ENCODE peak calls at places on chromosomes 11 and 22, in eight cellular contexts. P is H1, Y is IMR-90, W is A549, E is SK-N-SH, A is HCT116, V is K562, M is GM12878. R is an unnamed sample.

GRCh38 chr11:102280237-102280833 is 36.9 kb upstream of the BIRC3 start:
- DNase-seq in M (no peak), Y (no peak), W (no peak), V (no peak), P (no peak), E (no peak), A (no peak), R (peak; percentile 49)

GRCh38 chr11:69122642-69123431 is 32.9 kb upstream of the SMIM38 start:
- DNase-seq in Y (peak; percentile 70), E (peak; percentile 58), P (peak; percentile 94), W (peak; percentile 99), A (peak; percentile 92), V (peak; percentile 64), M (no peak), R (peak; percentile 91)

GRCh38 chr11:34655335-34656008 is 34.6 kb downstream of the EHF start:
- DNase-seq in E (no peak), A (no peak), W (peak; percentile 76), P (no peak), M (no peak), Y (peak; percentile 97), V (no peak), R (peak; percentile 59)

GRCh38 chr22:22748297-22748743 is 103.9 kb downstream of the GGTLC2 start:
- DNase-seq in E (peak; percentile 44), M (no peak), P (no peak), A (no peak), Y (peak; percentile 52), V (peak; percentile 78), W (peak; percentile 51), R (peak; percentile 35)

GRCh38 chr11:12123177-12123576 is 12.8 kb downstream of the MICAL2 start:
- DNase-seq in E (no peak), Y (peak; percentile 85), W (no peak), M (no peak), P (no peak), A (no peak), V (no peak), R (no peak)

GRCh38 chr11:100849009-100849913 is 162.2 kb downstream of the ARHGAP42 start:
- DNase-seq in A (no peak), P (no peak), M (no peak), E (no peak), Y (peak; percentile 91), W (peak; percentile 37), V (no peak), R (no peak)

GRCh38 chr11:76652989-76653673 is 17.4 kb downstream of the LRRC32 start:
- DNase-seq in P (no peak), Y (no peak), A (no peak), V (no peak), M (no peak), E (no peak), W (no peak), R (no peak)

GRCh38 chr11:6333112-6333511 is 12.8 kb upstream of the CAVIN3 start:
- DNase-seq in W (no peak), E (peak; percentile 26), A (no peak), Y (peak; percentile 46), V (no peak), P (no peak), M (no peak), R (no peak)

GRCh38 chr11:72010529-72011233 is 12.0 kb downstream of the IL18BP start:
- DNase-seq in P (no peak), Y (no peak), M (no peak), W (no peak), E (no peak), V (no peak), A (no peak), R (no peak)

GRCh38 chr11:5666396-5666780 is 18.5 kb downstream of the TRIM5 start:
- DNase-seq in P (no peak), A (no peak), W (no peak), Y (peak; percentile 20), V (no peak), M (no peak), E (no peak), R (no peak)

GRCh38 chr11:7576671-7577225 is 62.9 kb downstream of the PPFIBP2 start:
- DNase-seq in W (no peak), M (no peak), Y (peak; percentile 47), A (no peak), E (peak; percentile 55), V (no peak), P (no peak), R (no peak)

GRCh38 chr11:108871152-108871551 is 206.3 kb downstream of the DDX10 start:
- DNase-seq in E (peak; percentile 11), W (peak; percentile 57), M (no peak), Y (peak; percentile 75), V (no peak), A (no peak), P (peak; percentile 39), R (peak; percentile 35)

GRCh38 chr11:32847511-32847910 is 17.8 kb downstream of the PRRG4 start:
- DNase-seq in V (no peak), M (no peak), W (no peak), A (no peak), E (no peak), Y (no peak), P (no peak), R (no peak)

GRCh38 chr22:18000441-18001039 is 23.8 kb downstream of the MICAL3 start:
- DNase-seq in V (no peak), M (no peak), A (no peak), P (no peak), E (peak; percentile 74), W (peak; percentile 24), Y (no peak), R (no peak)

GRCh38 chr11:134205729-134206128 is 18.0 kb downstream of the NCAPD3 start:
- DNase-seq in W (no peak), P (no peak), E (no peak), Y (no peak), V (no peak), A (no peak), M (no peak), R (no peak)

GRCh38 chr11:35553831-35554230 is 28.4 kb upstream of the PAMR1 start:
- DNase-seq in M (no peak), Y (peak; percentile 99), P (no peak), A (no peak), W (peak; percentile 2), V (no peak), E (no peak), R (no peak)

GRCh38 chr22:22882033-22882717 is 5.4 kb upstream of the IGLL5 start:
- DNase-seq in W (no peak), A (no peak), Y (no peak), P (no peak), V (peak; percentile 56), M (no peak), E (no peak), R (no peak)

GRCh38 chr11:96267490-96268010 is 75.4 kb downstream of the MAML2 start:
- DNase-seq in V (no peak), W (no peak), P (no peak), Y (peak; percentile 27), A (no peak), E (no peak), M (peak; percentile 95), R (no peak)

GRCh38 chr22:35591696-35592417 is 25.3 kb downstream of the MB start:
- DNase-seq in A (no peak), V (no peak), E (no peak), W (no peak), Y (no peak), P (no peak), M (no peak), R (no peak)

GRCh38 chr11:2898366-2899079 is 12.9 kb upstream of the CDKN1C start:
- DNase-seq in A (no peak), W (peak; percentile 68), M (no peak), P (no peak), E (no peak), Y (peak; percentile 94), V (no peak), R (peak; percentile 17)

GRCh38 chr22:29700206-29700948 is 19.4 kb upstream of the CABP7 start:
- DNase-seq in P (no peak), W (no peak), E (no peak), V (no peak), M (no peak), A (no peak), Y (peak; percentile 31), R (no peak)

GRCh38 chr11:83158474-83158786 is 1.5 kb downstream of the PCF11 start:
- DNase-seq in P (no peak), V (no peak), A (no peak), E (no peak), W (no peak), Y (no peak), M (no peak), R (no peak)

GRCh38 chr11:128933481-128934178 is 9.0 kb downstream of the TP53AIP1 start:
- DNase-seq in Y (no peak), P (no peak), E (no peak), W (no peak), V (no peak), M (no peak), A (no peak), R (no peak)

GRCh38 chr11:67390947-67391303 is 861 bp upstream of the RAD9A start:
- DNase-seq in W (no peak), E (no peak), Y (no peak), V (no peak), A (no peak), P (no peak), M (no peak), R (no peak)

GRCh38 chr11:67391304-67392181 is at the start of gene RAD9A:
- DNase-seq in A (peak; percentile 86), M (no peak), E (peak; percentile 99), Y (peak; percentile 91), W (peak; percentile 94), V (peak; percentile 97), P (peak; percentile 67), R (peak; percentile 90)

GRCh38 chr11:67387074-67387473 is 4.7 kb upstream of the RAD9A start:
- DNase-seq in M (no peak), P (no peak), Y (no peak), A (no peak), E (no peak), V (no peak), W (no peak), R (no peak)

GRCh38 chr11:67387518-67387917 is 4.3 kb upstream of the RAD9A start:
- DNase-seq in M (no peak), A (no peak), V (no peak), W (no peak), Y (no peak), P (no peak), E (no peak), R (no peak)

GRCh38 chr11:67389477-67389876 is 2.3 kb upstream of the RAD9A start:
- DNase-seq in Y (no peak), E (peak; percentile 75), V (peak; percentile 57), M (no peak), W (peak; percentile 59), P (no peak), A (no peak), R (peak; percentile 64)
- TF ChIP-seq RAD21 in Y (peak; percentile 43), E (peak; percentile 69), V (peak; percentile 71), M (peak; percentile 71), W (peak; percentile 46), P (peak; percentile 75), A (peak; percentile 74), R (peak; percentile 73)

GRCh38 chr11:62665630-62666258 is 632 bp downstream of the CSKMT start:
- DNase-seq in V (peak; percentile 75), A (no peak), E (peak; percentile 62), P (no peak), W (peak; percentile 45), Y (peak; percentile 66), M (no peak), R (no peak)
- TF ChIP-seq RAD21 in V (no peak), A (no peak), E (no peak), P (no peak), W (no peak), Y (no peak), M (no peak), R (peak; percentile 4)

GRCh38 chr22:19629720-19630419 is 84.4 kb upstream of the SEPTIN5 start:
- DNase-seq in P (peak; percentile 60), M (no peak), Y (peak; percentile 71), W (peak; percentile 70), A (peak; percentile 68), E (peak; percentile 95), V (peak; percentile 100), R (peak; percentile 65)
- TF ChIP-seq RAD21 in P (peak; percentile 99), M (peak; percentile 94), Y (peak; percentile 98), W (peak; percentile 93), A (peak; percentile 92), E (peak; percentile 98), V (peak; percentile 100), R (peak; percentile 91)

GRCh38 chr22:20946080-20946986 is 20.7 kb upstream of the AIFM3 start:
- DNase-seq in A (no peak), P (no peak), Y (peak; percentile 34), W (no peak), V (no peak), M (no peak), E (no peak), R (no peak)
- TF ChIP-seq RAD21 in A (no peak), P (no peak), Y (no peak), W (no peak), V (peak; percentile 25), M (no peak), E (no peak), R (no peak)

R was measured in HepG2.